ENCODE peak calls at places on chromosomes 7 and 10, in six cellular contexts. D is H1, P is neural progenitor cell, U is mucosa of descending colon, V is heart left ventricle, Q is pancreas. Z is an unnamed sample.

GRCh38 chr7:33044986-33045385 is 17.6 kb downstream of the NT5C3A start:
- DNase-seq in D (no peak), P (no peak), U (no peak), V (no peak), Q (no peak), Z (peak)

GRCh38 chr10:133357293-133358151 is at the start of gene FUOM:
- DNase-seq in D (peak), P (peak), U (peak), V (peak), Q (peak), Z (peak)

GRCh38 chr10:451021-451471 is 238.4 kb downstream of the DIP2C start:
- DNase-seq in D (no peak), P (no peak), U (peak), V (no peak), Q (no peak), Z (peak)

GRCh38 chr10:111077715-111078504 is 1.1 kb downstream of the ADRA2A start:
- DNase-seq in D (peak), P (peak), U (peak), V (no peak), Q (peak), Z (no peak)

GRCh38 chr10:67402620-67403019 is 293.4 kb downstream of the CTNNA3 start:
- DNase-seq in D (no peak), P (no peak), U (no peak), V (no peak), Q (no peak), Z (no peak)

GRCh38 chr7:157718303-157719007 is 381.7 kb downstream of the DNAJB6 start:
- DNase-seq in D (no peak), P (no peak), U (no peak), V (no peak), Q (no peak), Z (no peak)

GRCh38 chr7:128103498-128104108 is 72.4 kb upstream of the LRRC4 start:
- DNase-seq in D (no peak), P (no peak), U (peak), V (peak), Q (peak), Z (peak)

GRCh38 chr7:92178928-92179373 is at the start of gene LRRD1:
- DNase-seq in D (peak), P (peak), U (peak), V (peak), Q (peak), Z (peak)

GRCh38 chr7:141550694-141551079 is 523 bp upstream of the AGK start:
- DNase-seq in D (peak), P (peak), U (peak), V (peak), Q (no peak), Z (peak)

GRCh38 chr7:41696323-41696916 is 6.5 kb downstream of the INHBA start:
- DNase-seq in D (peak), P (peak), U (peak), V (peak), Q (peak), Z (peak)

GRCh38 chr7:123242467-123243097 is 42.8 kb upstream of the SLC13A1 start:
- DNase-seq in D (no peak), P (no peak), U (peak), V (no peak), Q (no peak), Z (peak)
- H3K4me3 ChIP-seq in D (no peak), P (no peak), U (no peak), V (no peak), Q (no peak), Z (no peak)

DNA sequence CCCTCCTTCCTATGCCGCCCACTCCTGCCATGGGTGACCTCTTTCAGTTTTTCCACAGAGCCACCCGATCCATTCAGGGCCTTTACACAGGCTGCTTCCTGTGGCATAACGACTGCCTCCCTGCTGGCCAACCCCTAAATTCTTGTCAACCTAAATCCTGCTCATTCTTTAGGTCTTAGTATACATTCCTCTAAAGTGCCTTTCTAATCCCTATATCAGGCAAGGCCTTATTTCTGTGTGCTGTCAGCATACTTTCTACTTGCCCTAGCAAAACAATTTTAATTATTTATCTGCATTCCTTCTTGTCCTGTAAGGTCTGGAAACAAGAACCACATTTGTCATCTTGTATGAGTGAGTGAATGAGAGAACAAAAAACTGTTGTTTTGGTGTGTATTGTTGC is 132.4 kb downstream of the DNAH11 start:
- DNase-seq in D (no peak), P (peak), U (no peak), V (no peak), Q (no peak), Z (no peak)
- H3K4me3 ChIP-seq in D (no peak), P (no peak), U (no peak), V (no peak), Q (no peak), Z (no peak)

GRCh38 chr10:96290368-96291133 is 13.7 kb upstream of the DNTT start:
- DNase-seq in D (no peak), P (no peak), U (no peak), V (no peak), Q (no peak), Z (peak)

GRCh38 chr10:96288151-96288621 is 16.0 kb upstream of the DNTT start:
- DNase-seq in D (no peak), P (no peak), U (no peak), V (no peak), Q (no peak), Z (peak)

GRCh38 chr10:96285331-96285752 is 14.0 kb upstream of the BLNK start:
- DNase-seq in D (peak), P (peak), U (no peak), V (no peak), Q (no peak), Z (no peak)

GRCh38 chr10:96289218-96289910 is 14.9 kb upstream of the DNTT start:
- DNase-seq in D (no peak), P (no peak), U (no peak), V (no peak), Q (no peak), Z (no peak)

GRCh38 chr10:96287392-96288105 is 16.2 kb upstream of the BLNK start:
- DNase-seq in D (no peak), P (no peak), U (peak), V (no peak), Q (no peak), Z (peak)
- H3K4me3 ChIP-seq in D (no peak), P (no peak), U (no peak), V (no peak), Q (peak), Z (peak)

GRCh38 chr7:143280160-143280559 is 4.6 kb upstream of the TMEM139 start:
- DNase-seq in D (no peak), P (no peak), U (no peak), V (no peak), Q (no peak), Z (no peak)

GRCh38 chr7:143281529-143281928 is 3.2 kb upstream of the TMEM139 start:
- DNase-seq in D (no peak), P (no peak), U (no peak), V (no peak), Q (no peak), Z (no peak)

GRCh38 chr7:143282124-143282523 is 2.6 kb upstream of the TMEM139 start:
- DNase-seq in D (no peak), P (no peak), U (no peak), V (no peak), Q (no peak), Z (no peak)

GRCh38 chr7:143283344-143283743 is 1.4 kb upstream of the TMEM139 start:
- DNase-seq in D (no peak), P (no peak), U (peak), V (no peak), Q (no peak), Z (no peak)

GRCh38 chr7:143279186-143280098 is 5.3 kb upstream of the TMEM139 start:
- DNase-seq in D (no peak), P (peak), U (no peak), V (no peak), Q (no peak), Z (no peak)
- H3K4me3 ChIP-seq in D (no peak), P (no peak), U (no peak), V (peak), Q (no peak), Z (no peak)

GRCh38 chr10:42753507-42754154 is 29.0 kb upstream of the BMS1 start:
- DNase-seq in D (no peak), P (peak), U (no peak), V (peak), Q (peak), Z (no peak)
- H3K4me3 ChIP-seq in D (peak), P (peak), U (no peak), V (peak), Q (peak), Z (peak)

GRCh38 chr7:65827366-65827765 is 45.5 kb upstream of the VKORC1L1 start:
- DNase-seq in D (no peak), P (no peak), U (no peak), V (no peak), Q (no peak), Z (no peak)
- H3K4me3 ChIP-seq in D (no peak), P (no peak), U (no peak), V (no peak), Q (no peak), Z (no peak)

DNA sequence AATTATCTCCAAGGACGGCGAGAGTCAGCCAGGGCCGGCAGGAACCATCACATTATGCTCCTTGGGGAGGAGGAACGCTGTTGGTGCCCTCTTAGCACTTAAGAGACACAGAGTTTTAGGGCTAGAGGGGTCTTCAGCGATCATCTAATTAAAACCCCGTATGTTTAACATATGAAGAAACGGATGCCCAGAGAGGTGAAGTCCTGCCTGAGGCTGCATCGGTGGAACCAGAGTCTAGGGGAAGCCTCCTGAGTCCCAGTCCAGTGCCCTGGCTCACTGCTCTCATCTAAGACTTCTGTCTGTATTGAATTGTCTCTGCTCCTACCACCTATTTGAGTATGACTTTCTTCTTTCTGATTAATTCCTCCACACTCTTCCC is 688 bp upstream of the ABCB4 start:
- DNase-seq in D (no peak), P (no peak), U (no peak), V (no peak), Q (no peak), Z (no peak)
- H3K4me3 ChIP-seq in D (peak), P (peak), U (no peak), V (peak), Q (peak), Z (peak)